ENCODE peak calls at places on chromosome 3, in four cellular contexts. H, V, A and U are unnamed samples.

GRCh38 chr3:43817825-43818224 is 127.1 kb downstream of the ABHD5 start:
- DNase-seq in A (no peak), H (peak), V (no peak), U (no peak)

GRCh38 chr3:186826316-186826977 is 16.1 kb upstream of the ADIPOQ start:
- DNase-seq in V (no peak), H (peak), A (no peak), U (no peak)

GRCh38 chr3:186605561-186606545 is 7.0 kb upstream of the AHSG start:
- DNase-seq in A (no peak), H (no peak), V (no peak), U (no peak)

GRCh38 chr3:150495149-150495548 is 51.1 kb downstream of the SERP1 start:
- DNase-seq in H (no peak), V (no peak), A (peak), U (peak)

GRCh38 chr3:5149306-5149880 is 27.3 kb downstream of the ARL8B start:
- DNase-seq in V (no peak), H (no peak), A (no peak), U (no peak)

GRCh38 chr3:46953265-46954010 is 23.1 kb downstream of the CCDC12 start:
- DNase-seq in H (no peak), A (no peak), V (no peak), U (no peak)

GRCh38 chr3:143832433-143832832 is 15.8 kb downstream of the SLC9A9 start:
- DNase-seq in H (no peak), V (no peak), A (no peak), U (no peak)

GRCh38 chr3:136819784-136820640 is 1.1 kb downstream of the SLC35G2 start:
- DNase-seq in H (peak), A (peak), V (peak), U (peak)

GRCh38 chr3:143668924-143669790 is 179.1 kb downstream of the SLC9A9 start:
- DNase-seq in H (no peak), A (no peak), V (no peak), U (no peak)

GRCh38 chr3:33218446-33219174 is at the start of gene SUSD5:
- DNase-seq in H (peak), V (no peak), A (peak), U (peak)

GRCh38 chr3:8080464-8080863 is 421.2 kb upstream of the LMCD1 start:
- DNase-seq in V (no peak), A (no peak), H (no peak), U (no peak)

GRCh38 chr3:123788706-123789105 is 95.4 kb downstream of the MYLK start:
- DNase-seq in V (no peak), A (peak), H (no peak), U (no peak)

GRCh38 chr3:62875103-62876002 is at the start of gene CADPS:
- DNase-seq in H (no peak), A (no peak), V (no peak), U (peak)

GRCh38 chr3:182766108-182766507 is 27.2 kb upstream of the ATP11B start:
- DNase-seq in V (no peak), H (no peak), A (no peak), U (no peak)

GRCh38 chr3:119257654-119258410 is 17.2 kb upstream of the B4GALT4 start:
- DNase-seq in H (no peak), V (no peak), A (no peak), U (no peak)

GRCh38 chr3:62007036-62007435 is 366.3 kb downstream of the FEZF2 start:
- DNase-seq in A (peak), V (no peak), H (no peak), U (no peak)

GRCh38 chr3:131794766-131795381 is 239.9 kb downstream of the CPNE4 start:
- DNase-seq in H (peak), V (no peak), A (peak), U (peak)

GRCh38 chr3:2511356-2511755 is 412.7 kb downstream of the CNTN4 start:
- DNase-seq in A (no peak), H (no peak), V (no peak), U (no peak)

GRCh38 chr3:3798641-3799113 is 554 bp upstream of the LRRN1 start:
- DNase-seq in V (no peak), H (peak), A (no peak), U (no peak)

GRCh38 chr3:50620846-50621245 is 3.9 kb downstream of the MAPKAPK3 start:
- DNase-seq in H (no peak), V (no peak), A (peak), U (no peak)

GRCh38 chr3:177300842-177301241 is 103.6 kb upstream of the TBL1XR1 start:
- DNase-seq in A (no peak), H (no peak), V (no peak), U (no peak)

GRCh38 chr3:120429921-120430361 is 20.9 kb downstream of the FSTL1 start:
- DNase-seq in A (peak), V (no peak), H (no peak), U (peak)

GRCh38 chr3:190626951-190627620 is 113.2 kb downstream of the IL1RAP start:
- DNase-seq in A (no peak), H (no peak), V (no peak), U (no peak)

GRCh38 chr3:69143605-69144004 is 21.2 kb upstream of the LMOD3 start:
- DNase-seq in V (no peak), H (no peak), A (peak), U (no peak)

GRCh38 chr3:186815490-186815889 is 9.2 kb upstream of the RFC4 start:
- DNase-seq in A (peak), V (no peak), H (no peak), U (peak)

GRCh38 chr3:151228291-151229125 is 25.5 kb upstream of the GPR171 start:
- DNase-seq in V (no peak), H (peak), A (peak), U (peak)

GRCh38 chr3:77254967-77255831 is 215.3 kb downstream of the ROBO2 start:
- DNase-seq in V (no peak), A (peak), H (peak), U (peak)

GRCh38 chr3:52055537-52056351 is 627 bp downstream of the DUSP7 start:
- DNase-seq in A (peak), V (peak), H (peak), U (peak)